ENCODE peak calls at places on chromosomes 11 and 22, in ten cellular contexts. C, O, T, V, I, K, F, N, Z and Q are unnamed samples.

GRCh38 chr22:41517172-41518047 is 26.9 kb downstream of the POLR3H start:
- DNase-seq in Z (peak), I (peak), T (peak), N (peak), O (peak), V (peak), C (peak), K (peak), F (peak), Q (peak)

GRCh38 chr11:79212711-79213110 is 228.1 kb downstream of the TENM4 start:
- DNase-seq in C (peak), F (no peak), T (no peak), O (peak), V (no peak), Z (peak), K (no peak), I (no peak), N (no peak), Q (no peak)

GRCh38 chr22:49530671-49531532 is 296.8 kb downstream of the BRD1 start:
- DNase-seq in F (no peak), V (no peak), I (no peak), Z (no peak), T (no peak), C (no peak), K (no peak), N (no peak), O (no peak), Q (no peak)

GRCh38 chr22:22158207-22158816 is 86.3 kb upstream of the VPREB1 start:
- DNase-seq in O (no peak), K (no peak), Z (no peak), I (no peak), V (no peak), T (no peak), F (no peak), N (no peak), C (no peak), Q (no peak)

GRCh38 chr22:46267431-46268279 is at the start of gene TTC38:
- DNase-seq in C (peak), F (peak), Z (peak), I (peak), O (peak), K (peak), V (peak), N (peak), T (peak), Q (peak)

GRCh38 chr11:10809373-10810199 is 860 bp upstream of the EIF4G2 start:
- DNase-seq in C (no peak), I (no peak), T (peak), V (peak), K (peak), Z (peak), N (peak), F (peak), O (no peak), Q (peak)

GRCh38 chr11:1820463-1821325 is 14.1 kb upstream of the SYT8 start:
- DNase-seq in C (no peak), O (no peak), Z (no peak), F (no peak), N (peak), I (no peak), V (no peak), T (no peak), K (no peak), Q (no peak)

GRCh38 chr11:38448284-38448683 is 1850.2 kb upstream of the RAG2 start:
- DNase-seq in N (no peak), K (no peak), C (no peak), Z (no peak), O (no peak), F (no peak), T (no peak), I (no peak), V (peak), Q (no peak)

GRCh38 chr11:106398396-106399074 is 321.1 kb downstream of the AASDHPPT start:
- DNase-seq in O (no peak), I (no peak), T (no peak), C (no peak), F (no peak), V (no peak), Z (peak), K (no peak), N (peak), Q (no peak)

GRCh38 chr22:27260087-27260730 is 541.3 kb downstream of the MN1 start:
- DNase-seq in N (no peak), F (no peak), I (no peak), C (no peak), T (no peak), O (peak), Z (no peak), V (no peak), K (no peak), Q (no peak)

GRCh38 chr22:43293661-43294392 is 49.3 kb downstream of the SCUBE1 start:
- DNase-seq in N (no peak), V (peak), Z (peak), O (no peak), K (no peak), C (no peak), F (no peak), T (peak), I (no peak), Q (no peak)

GRCh38 chr11:72072348-72072747 is 8.0 kb downstream of the NUMA1 start:
- DNase-seq in I (no peak), T (no peak), V (peak), F (no peak), O (no peak), C (no peak), Z (no peak), N (peak), K (no peak), Q (peak)

GRCh38 chr11:20770421-20770935 is 101.1 kb downstream of the NELL1 start:
- DNase-seq in N (no peak), O (peak), F (no peak), I (no peak), K (no peak), V (no peak), Z (no peak), T (no peak), C (no peak), Q (no peak)